ENCODE peak calls at places on chromosome 1, in five cellular contexts. W is putamen; C is naive thymus-derived CD4-positive, alpha-beta T cell; R is NT2/D1; K is fibroblast of lung. J is an unnamed sample.

GRCh38 chr1:201766117-201766863 is 62.7 kb upstream of the IPO9 start:
- DNase-seq in K (peak), W (no peak), R (no peak), C (no peak), J (no peak)

GRCh38 chr1:32538887-32539583 is at the start of gene ZBTB8A:
- DNase-seq in W (peak), K (peak), R (peak), C (peak), J (peak)

GRCh38 chr1:67588186-67588865 is 96.7 kb upstream of the GADD45A start:
- DNase-seq in R (no peak), W (no peak), K (no peak), C (no peak), J (no peak)

GRCh38 chr1:87510540-87510939 is 181.9 kb downstream of the LMO4 start:
- DNase-seq in R (no peak), K (no peak), C (no peak), W (no peak), J (no peak)

GRCh38 chr1:161706116-161706482 is 930 bp upstream of the FCRLA start:
- DNase-seq in R (no peak), K (peak), C (no peak), W (no peak), J (no peak)

GRCh38 chr1:207863893-207864535 is 46.9 kb downstream of the CD34 start:
- DNase-seq in W (no peak), R (no peak), C (peak), K (no peak), J (no peak)

GRCh38 chr1:207903053-207903452 is 7.9 kb downstream of the CD34 start:
- DNase-seq in W (no peak), C (no peak), R (no peak), K (no peak), J (no peak)

GRCh38 chr1:45883633-45884032 is 80.2 kb downstream of the MAST2 start:
- DNase-seq in R (no peak), W (no peak), C (no peak), K (peak), J (no peak)

GRCh38 chr1:65955503-65955902 is 162.8 kb downstream of the PDE4B start:
- DNase-seq in R (no peak), W (no peak), C (no peak), K (no peak), J (no peak)

GRCh38 chr1:6785721-6786505 is 659 bp downstream of the CAMTA1 start:
- DNase-seq in K (no peak), C (no peak), R (no peak), W (peak), J (peak)

GRCh38 chr1:19616489-19616888 is 27.6 kb upstream of the NBL1 start:
- DNase-seq in R (no peak), W (no peak), C (no peak), K (no peak), J (no peak)

GRCh38 chr1:162908780-162909179 is 47.8 kb upstream of the CCDC190 start:
- DNase-seq in W (no peak), K (peak), R (no peak), C (no peak), J (no peak)

GRCh38 chr1:113040041-113040440 is 33.0 kb upstream of the LRIG2 start:
- DNase-seq in W (no peak), R (no peak), K (peak), C (no peak), J (no peak)

J was measured in glutamatergic neuron.